ENCODE peak calls at places on chromosomes 16 and 17, in ten cellular contexts. One of them, this sample, is unnamed.

GRCh38 chr16:83233153-83233552 is 574.6 kb upstream of the HSBP1 start:
- DNase-seq in activated T-helper 1 cell treated with anti-CD3 and anti-CD28 coated beads, Interleukin-2, amount 50 U/mL, for 16 hours: no peak
- DNase-seq in Kasumi-1: no peak
- DNase-seq in mesendoderm: no peak
- DNase-seq in CD8-positive, alpha-beta memory T cell: no peak
- DNase-seq in HEK293T: no peak
- DNase-seq in GM23248: peak
- DNase-seq in occipital lobe: no peak
- DNase-seq in tibial artery: no peak
- DNase-seq in endothelial cell: no peak
- DNase-seq in this sample: no peak

GRCh38 chr16:83015871-83016270 is 389.1 kb downstream of the CDH13 start:
- DNase-seq in activated T-helper 1 cell treated with anti-CD3 and anti-CD28 coated beads, Interleukin-2, amount 50 U/mL, for 16 hours: no peak
- DNase-seq in GM23248: peak
- DNase-seq in occipital lobe: no peak
- DNase-seq in HEK293T: no peak
- DNase-seq in CD8-positive, alpha-beta memory T cell: no peak
- DNase-seq in Kasumi-1: no peak
- DNase-seq in tibial artery: no peak
- DNase-seq in mesendoderm: no peak
- DNase-seq in endothelial cell: no peak
- DNase-seq in this sample: no peak

GRCh38 chr16:49658491-49658890 is 197.4 kb downstream of the ZNF423 start:
- DNase-seq in tibial artery: no peak
- DNase-seq in occipital lobe: no peak
- DNase-seq in mesendoderm: no peak
- DNase-seq in GM23248: no peak
- DNase-seq in endothelial cell: no peak
- DNase-seq in HEK293T: no peak
- DNase-seq in Kasumi-1: no peak
- DNase-seq in CD8-positive, alpha-beta memory T cell: no peak
- DNase-seq in activated T-helper 1 cell treated with anti-CD3 and anti-CD28 coated beads, Interleukin-2, amount 50 U/mL, for 16 hours: no peak
- DNase-seq in this sample: no peak

GRCh38 chr16:37511-37910 is 15.9 kb downstream of the POLR3K start:
- DNase-seq in HEK293T: no peak
- DNase-seq in activated T-helper 1 cell treated with anti-CD3 and anti-CD28 coated beads, Interleukin-2, amount 50 U/mL, for 16 hours: no peak
- DNase-seq in Kasumi-1: no peak
- DNase-seq in GM23248: no peak
- DNase-seq in endothelial cell: no peak
- DNase-seq in occipital lobe: no peak
- DNase-seq in CD8-positive, alpha-beta memory T cell: no peak
- DNase-seq in tibial artery: no peak
- DNase-seq in mesendoderm: no peak
- DNase-seq in this sample: no peak

GRCh38 chr17:67994827-67995567 is 1.3 kb downstream of the C17orf58 start:
- DNase-seq in endothelial cell: no peak
- DNase-seq in tibial artery: peak
- DNase-seq in HEK293T: no peak
- DNase-seq in activated T-helper 1 cell treated with anti-CD3 and anti-CD28 coated beads, Interleukin-2, amount 50 U/mL, for 16 hours: no peak
- DNase-seq in CD8-positive, alpha-beta memory T cell: no peak
- DNase-seq in Kasumi-1: no peak
- DNase-seq in occipital lobe: no peak
- DNase-seq in GM23248: peak
- DNase-seq in mesendoderm: no peak
- DNase-seq in this sample: no peak

GRCh38 chr16:66728117-66728787 is 23.2 kb downstream of the DYNC1LI2 start:
- DNase-seq in occipital lobe: no peak
- DNase-seq in CD8-positive, alpha-beta memory T cell: no peak
- DNase-seq in activated T-helper 1 cell treated with anti-CD3 and anti-CD28 coated beads, Interleukin-2, amount 50 U/mL, for 16 hours: no peak
- DNase-seq in GM23248: peak
- DNase-seq in Kasumi-1: peak
- DNase-seq in mesendoderm: peak
- DNase-seq in endothelial cell: no peak
- DNase-seq in tibial artery: no peak
- DNase-seq in HEK293T: peak
- DNase-seq in this sample: no peak

GRCh38 chr17:36591434-36592315 is at the start of gene DHRS11:
- DNase-seq in tibial artery: peak
- DNase-seq in activated T-helper 1 cell treated with anti-CD3 and anti-CD28 coated beads, Interleukin-2, amount 50 U/mL, for 16 hours: peak
- DNase-seq in GM23248: peak
- DNase-seq in Kasumi-1: peak
- DNase-seq in occipital lobe: peak
- DNase-seq in endothelial cell: peak
- DNase-seq in CD8-positive, alpha-beta memory T cell: peak
- DNase-seq in HEK293T: peak
- DNase-seq in mesendoderm: peak
- DNase-seq in this sample: no peak

GRCh38 chr16:56401482-56401881 is 23.9 kb downstream of the AMFR start:
- DNase-seq in CD8-positive, alpha-beta memory T cell: no peak
- DNase-seq in tibial artery: no peak
- DNase-seq in Kasumi-1: peak
- DNase-seq in endothelial cell: peak
- DNase-seq in activated T-helper 1 cell treated with anti-CD3 and anti-CD28 coated beads, Interleukin-2, amount 50 U/mL, for 16 hours: no peak
- DNase-seq in mesendoderm: peak
- DNase-seq in occipital lobe: no peak
- DNase-seq in GM23248: no peak
- DNase-seq in HEK293T: peak
- DNase-seq in this sample: no peak

GRCh38 chr17:44925731-44926697 is 10.7 kb upstream of the GFAP start:
- DNase-seq in tibial artery: no peak
- DNase-seq in occipital lobe: no peak
- DNase-seq in Kasumi-1: no peak
- DNase-seq in endothelial cell: no peak
- DNase-seq in HEK293T: no peak
- DNase-seq in activated T-helper 1 cell treated with anti-CD3 and anti-CD28 coated beads, Interleukin-2, amount 50 U/mL, for 16 hours: no peak
- DNase-seq in mesendoderm: no peak
- DNase-seq in CD8-positive, alpha-beta memory T cell: no peak
- DNase-seq in GM23248: no peak
- DNase-seq in this sample: no peak

GRCh38 chr17:82444941-82445521 is 5.5 kb downstream of the CYBC1 start:
- DNase-seq in occipital lobe: no peak
- DNase-seq in activated T-helper 1 cell treated with anti-CD3 and anti-CD28 coated beads, Interleukin-2, amount 50 U/mL, for 16 hours: no peak
- DNase-seq in CD8-positive, alpha-beta memory T cell: no peak
- DNase-seq in Kasumi-1: no peak
- DNase-seq in HEK293T: no peak
- DNase-seq in mesendoderm: no peak
- DNase-seq in GM23248: no peak
- DNase-seq in tibial artery: no peak
- DNase-seq in endothelial cell: no peak
- DNase-seq in this sample: no peak

GRCh38 chr17:19384723-19385391 is 2.1 kb downstream of the MFAP4 start:
- DNase-seq in GM23248: peak
- DNase-seq in HEK293T: no peak
- DNase-seq in mesendoderm: peak
- DNase-seq in CD8-positive, alpha-beta memory T cell: no peak
- DNase-seq in tibial artery: peak
- DNase-seq in occipital lobe: peak
- DNase-seq in endothelial cell: no peak
- DNase-seq in activated T-helper 1 cell treated with anti-CD3 and anti-CD28 coated beads, Interleukin-2, amount 50 U/mL, for 16 hours: no peak
- DNase-seq in Kasumi-1: peak
- DNase-seq in this sample: no peak

GRCh38 chr17:73205326-73205980 is 12.6 kb downstream of the COG1 start:
- DNase-seq in HEK293T: no peak
- DNase-seq in GM23248: no peak
- DNase-seq in activated T-helper 1 cell treated with anti-CD3 and anti-CD28 coated beads, Interleukin-2, amount 50 U/mL, for 16 hours: no peak
- DNase-seq in endothelial cell: no peak
- DNase-seq in occipital lobe: no peak
- DNase-seq in Kasumi-1: no peak
- DNase-seq in CD8-positive, alpha-beta memory T cell: no peak
- DNase-seq in mesendoderm: no peak
- DNase-seq in tibial artery: no peak
- DNase-seq in this sample: no peak

GRCh38 chr17:61770043-61770442 is 93.3 kb downstream of the BRIP1 start:
- DNase-seq in endothelial cell: no peak
- DNase-seq in occipital lobe: no peak
- DNase-seq in CD8-positive, alpha-beta memory T cell: no peak
- DNase-seq in GM23248: peak
- DNase-seq in mesendoderm: peak
- DNase-seq in Kasumi-1: no peak
- DNase-seq in activated T-helper 1 cell treated with anti-CD3 and anti-CD28 coated beads, Interleukin-2, amount 50 U/mL, for 16 hours: no peak
- DNase-seq in HEK293T: no peak
- DNase-seq in tibial artery: no peak
- DNase-seq in this sample: no peak

GRCh38 chr17:6894206-6894528 is 62.6 kb upstream of the TEKT1 start:
- DNase-seq in occipital lobe: no peak
- DNase-seq in GM23248: peak
- DNase-seq in Kasumi-1: no peak
- DNase-seq in mesendoderm: peak
- DNase-seq in HEK293T: no peak
- DNase-seq in tibial artery: no peak
- DNase-seq in endothelial cell: peak
- DNase-seq in CD8-positive, alpha-beta memory T cell: no peak
- DNase-seq in activated T-helper 1 cell treated with anti-CD3 and anti-CD28 coated beads, Interleukin-2, amount 50 U/mL, for 16 hours: no peak
- DNase-seq in this sample: no peak

GRCh38 chr17:17684901-17685774 is 3.9 kb downstream of the RAI1 start:
- DNase-seq in activated T-helper 1 cell treated with anti-CD3 and anti-CD28 coated beads, Interleukin-2, amount 50 U/mL, for 16 hours: no peak
- DNase-seq in HEK293T: no peak
- DNase-seq in mesendoderm: peak
- DNase-seq in GM23248: peak
- DNase-seq in CD8-positive, alpha-beta memory T cell: no peak
- DNase-seq in endothelial cell: no peak
- DNase-seq in Kasumi-1: no peak
- DNase-seq in occipital lobe: no peak
- DNase-seq in tibial artery: no peak
- DNase-seq in this sample: no peak

GRCh38 chr17:69900829-69901228 is 174.2 kb upstream of the KCNJ16 start:
- DNase-seq in activated T-helper 1 cell treated with anti-CD3 and anti-CD28 coated beads, Interleukin-2, amount 50 U/mL, for 16 hours: no peak
- DNase-seq in occipital lobe: no peak
- DNase-seq in Kasumi-1: no peak
- DNase-seq in CD8-positive, alpha-beta memory T cell: no peak
- DNase-seq in tibial artery: no peak
- DNase-seq in mesendoderm: no peak
- DNase-seq in HEK293T: no peak
- DNase-seq in endothelial cell: no peak
- DNase-seq in GM23248: no peak
- DNase-seq in this sample: no peak

GRCh38 chr16:54241525-54241924 is 45.1 kb downstream of the IRX3 start:
- DNase-seq in endothelial cell: no peak
- DNase-seq in activated T-helper 1 cell treated with anti-CD3 and anti-CD28 coated beads, Interleukin-2, amount 50 U/mL, for 16 hours: no peak
- DNase-seq in GM23248: no peak
- DNase-seq in tibial artery: no peak
- DNase-seq in Kasumi-1: no peak
- DNase-seq in HEK293T: no peak
- DNase-seq in CD8-positive, alpha-beta memory T cell: no peak
- DNase-seq in mesendoderm: peak
- DNase-seq in occipital lobe: no peak
- DNase-seq in this sample: no peak

GRCh38 chr16:46621006-46621629 is at the start of gene SHCBP1:
- DNase-seq in tibial artery: peak
- DNase-seq in activated T-helper 1 cell treated with anti-CD3 and anti-CD28 coated beads, Interleukin-2, amount 50 U/mL, for 16 hours: peak
- DNase-seq in mesendoderm: peak
- DNase-seq in endothelial cell: peak
- DNase-seq in occipital lobe: peak
- DNase-seq in HEK293T: peak
- DNase-seq in Kasumi-1: peak
- DNase-seq in CD8-positive, alpha-beta memory T cell: peak
- DNase-seq in GM23248: peak
- DNase-seq in this sample: no peak

GRCh38 chr16:69093974-69094373 is 11.5 kb upstream of the HAS3 start:
- DNase-seq in tibial artery: no peak
- DNase-seq in CD8-positive, alpha-beta memory T cell: no peak
- DNase-seq in mesendoderm: no peak
- DNase-seq in occipital lobe: no peak
- DNase-seq in GM23248: no peak
- DNase-seq in endothelial cell: no peak
- DNase-seq in Kasumi-1: no peak
- DNase-seq in HEK293T: no peak
- DNase-seq in activated T-helper 1 cell treated with anti-CD3 and anti-CD28 coated beads, Interleukin-2, amount 50 U/mL, for 16 hours: no peak
- DNase-seq in this sample: no peak

GRCh38 chr17:33240397-33240796 is 52.7 kb downstream of the ASIC2 start:
- DNase-seq in tibial artery: no peak
- DNase-seq in occipital lobe: no peak
- DNase-seq in activated T-helper 1 cell treated with anti-CD3 and anti-CD28 coated beads, Interleukin-2, amount 50 U/mL, for 16 hours: no peak
- DNase-seq in CD8-positive, alpha-beta memory T cell: no peak
- DNase-seq in endothelial cell: no peak
- DNase-seq in mesendoderm: no peak
- DNase-seq in Kasumi-1: no peak
- DNase-seq in HEK293T: no peak
- DNase-seq in GM23248: no peak
- DNase-seq in this sample: no peak

GRCh38 chr17:35132099-35132498 is 10.0 kb downstream of the NLE1 start:
- DNase-seq in Kasumi-1: no peak
- DNase-seq in HEK293T: no peak
- DNase-seq in activated T-helper 1 cell treated with anti-CD3 and anti-CD28 coated beads, Interleukin-2, amount 50 U/mL, for 16 hours: no peak
- DNase-seq in occipital lobe: no peak
- DNase-seq in mesendoderm: no peak
- DNase-seq in endothelial cell: no peak
- DNase-seq in CD8-positive, alpha-beta memory T cell: no peak
- DNase-seq in tibial artery: no peak
- DNase-seq in GM23248: no peak
- DNase-seq in this sample: no peak

GRCh38 chr16:71287903-71288302 is 1.3 kb downstream of the CMTR2 start:
- DNase-seq in GM23248: peak
- DNase-seq in HEK293T: no peak
- DNase-seq in tibial artery: no peak
- DNase-seq in endothelial cell: no peak
- DNase-seq in activated T-helper 1 cell treated with anti-CD3 and anti-CD28 coated beads, Interleukin-2, amount 50 U/mL, for 16 hours: no peak
- DNase-seq in Kasumi-1: no peak
- DNase-seq in occipital lobe: no peak
- DNase-seq in CD8-positive, alpha-beta memory T cell: no peak
- DNase-seq in mesendoderm: peak
- DNase-seq in this sample: no peak

GRCh38 chr17:68310141-68310540 is 18.8 kb downstream of the ARSG start:
- DNase-seq in HEK293T: no peak
- DNase-seq in Kasumi-1: no peak
- DNase-seq in GM23248: peak
- DNase-seq in tibial artery: no peak
- DNase-seq in occipital lobe: no peak
- DNase-seq in CD8-positive, alpha-beta memory T cell: no peak
- DNase-seq in mesendoderm: no peak
- DNase-seq in endothelial cell: no peak
- DNase-seq in activated T-helper 1 cell treated with anti-CD3 and anti-CD28 coated beads, Interleukin-2, amount 50 U/mL, for 16 hours: no peak
- DNase-seq in this sample: no peak

GRCh38 chr17:29111816-29112499 is 68.2 kb downstream of the MYO18A start:
- DNase-seq in HEK293T: peak
- DNase-seq in Kasumi-1: peak
- DNase-seq in endothelial cell: peak
- DNase-seq in CD8-positive, alpha-beta memory T cell: peak
- DNase-seq in activated T-helper 1 cell treated with anti-CD3 and anti-CD28 coated beads, Interleukin-2, amount 50 U/mL, for 16 hours: peak
- DNase-seq in GM23248: peak
- DNase-seq in tibial artery: peak
- DNase-seq in mesendoderm: peak
- DNase-seq in occipital lobe: peak
- DNase-seq in this sample: no peak

GRCh38 chr16:58127033-58127556 is 2.1 kb downstream of the CFAP20 start:
- DNase-seq in mesendoderm: peak
- DNase-seq in HEK293T: no peak
- DNase-seq in GM23248: peak
- DNase-seq in tibial artery: no peak
- DNase-seq in Kasumi-1: peak
- DNase-seq in activated T-helper 1 cell treated with anti-CD3 and anti-CD28 coated beads, Interleukin-2, amount 50 U/mL, for 16 hours: no peak
- DNase-seq in occipital lobe: no peak
- DNase-seq in CD8-positive, alpha-beta memory T cell: no peak
- DNase-seq in endothelial cell: no peak
- DNase-seq in this sample: no peak

GRCh38 chr17:75546181-75546580 is 20.7 kb downstream of the LLGL2 start:
- DNase-seq in GM23248: no peak
- DNase-seq in occipital lobe: no peak
- DNase-seq in endothelial cell: no peak
- DNase-seq in mesendoderm: no peak
- DNase-seq in CD8-positive, alpha-beta memory T cell: no peak
- DNase-seq in HEK293T: no peak
- DNase-seq in tibial artery: no peak
- DNase-seq in activated T-helper 1 cell treated with anti-CD3 and anti-CD28 coated beads, Interleukin-2, amount 50 U/mL, for 16 hours: no peak
- DNase-seq in Kasumi-1: no peak
- DNase-seq in this sample: no peak

GRCh38 chr16:69566437-69567030 is 768 bp downstream of the NFAT5 start:
- DNase-seq in occipital lobe: peak
- DNase-seq in Kasumi-1: peak
- DNase-seq in CD8-positive, alpha-beta memory T cell: peak
- DNase-seq in HEK293T: peak
- DNase-seq in GM23248: peak
- DNase-seq in endothelial cell: peak
- DNase-seq in tibial artery: peak
- DNase-seq in activated T-helper 1 cell treated with anti-CD3 and anti-CD28 coated beads, Interleukin-2, amount 50 U/mL, for 16 hours: no peak
- DNase-seq in mesendoderm: no peak
- DNase-seq in this sample: no peak

GRCh38 chr16:59356144-59356543 is 622.0 kb upstream of the GOT2 start:
- DNase-seq in CD8-positive, alpha-beta memory T cell: no peak
- DNase-seq in mesendoderm: no peak
- DNase-seq in HEK293T: no peak
- DNase-seq in tibial artery: no peak
- DNase-seq in GM23248: no peak
- DNase-seq in occipital lobe: no peak
- DNase-seq in activated T-helper 1 cell treated with anti-CD3 and anti-CD28 coated beads, Interleukin-2, amount 50 U/mL, for 16 hours: no peak
- DNase-seq in endothelial cell: no peak
- DNase-seq in Kasumi-1: no peak
- DNase-seq in this sample: no peak

This sample was measured in vagina.